ENCODE peak calls at places on chromosomes 7 and 10, in ten cellular contexts. W is choroid plexus epithelial cell, O is PC-3, D is brain microvascular endothelial cell, J is tibial artery, E is body of pancreas, Z is MM.1S, I is epithelial cell of proximal tubule, C is tibial nerve, T is pancreas. L is an unnamed sample.

GRCh38 chr7:84674236-84674913 is 479.8 kb upstream of the SEMA3A start:
- DNase-seq in W (peak), O (no peak), D (no peak), J (no peak), E (no peak), Z (no peak), I (peak), C (no peak), T (no peak), L (no peak)

GRCh38 chr10:19937989-19938388 is 121.8 kb downstream of the PLXDC2 start:
- DNase-seq in W (no peak), O (no peak), D (no peak), J (no peak), E (no peak), Z (no peak), I (no peak), C (no peak), T (no peak), L (no peak)

GRCh38 chr7:142469653-142470335 is 211.9 kb upstream of the PRSS58 start:
- DNase-seq in W (no peak), O (no peak), D (no peak), J (no peak), E (no peak), Z (no peak), I (no peak), C (no peak), T (no peak), L (no peak)

GRCh38 chr7:127628445-127628844 is 10.5 kb upstream of the PAX4 start:
- DNase-seq in W (no peak), O (no peak), D (no peak), J (no peak), E (no peak), Z (no peak), I (no peak), C (no peak), T (no peak), L (no peak)

GRCh38 chr7:107951896-107952295 is 51.1 kb downstream of the LAMB1 start:
- DNase-seq in W (no peak), O (peak), D (no peak), J (no peak), E (peak), Z (no peak), I (no peak), C (no peak), T (peak), L (no peak)

GRCh38 chr7:89780291-89780690 is 374.0 kb upstream of the STEAP1 start:
- DNase-seq in W (no peak), O (no peak), D (no peak), J (no peak), E (no peak), Z (no peak), I (peak), C (no peak), T (no peak), L (no peak)

GRCh38 chr10:14953452-14954000 is 370 bp downstream of the DCLRE1C start:
- DNase-seq in W (peak), O (peak), D (peak), J (peak), E (peak), Z (peak), I (no peak), C (peak), T (no peak), L (peak)

GRCh38 chr10:132429281-132430230 is 32.6 kb downstream of the PWWP2B start:
- DNase-seq in W (no peak), O (no peak), D (no peak), J (no peak), E (no peak), Z (no peak), I (no peak), C (no peak), T (peak), L (no peak)

GRCh38 chr7:5414876-5415275 is 8.8 kb downstream of the TNRC18 start:
- DNase-seq in W (no peak), O (no peak), D (no peak), J (no peak), E (no peak), Z (no peak), I (no peak), C (no peak), T (no peak), L (no peak)

GRCh38 chr10:44853148-44853734 is 57.9 kb upstream of the TMEM72 start:
- DNase-seq in W (peak), O (peak), D (no peak), J (no peak), E (no peak), Z (peak), I (no peak), C (no peak), T (peak), L (peak)

GRCh38 chr10:82252081-82252480 is 377.1 kb downstream of the NRG3 start:
- DNase-seq in W (peak), O (no peak), D (no peak), J (no peak), E (no peak), Z (no peak), I (no peak), C (no peak), T (no peak), L (no peak)

GRCh38 chr7:101575168-101575567 is 53.9 kb downstream of the MYL10 start:
- DNase-seq in W (no peak), O (no peak), D (no peak), J (no peak), E (no peak), Z (no peak), I (no peak), C (no peak), T (no peak), L (no peak)

GRCh38 chr7:99782012-99782953 is 1.7 kb downstream of the CYP3A4 start:
- DNase-seq in W (no peak), O (peak), D (no peak), J (no peak), E (no peak), Z (no peak), I (no peak), C (no peak), T (no peak), L (no peak)

GRCh38 chr10:132595850-132596249 is 58.3 kb downstream of the INPP5A start:
- DNase-seq in W (peak), O (no peak), D (no peak), J (no peak), E (no peak), Z (no peak), I (no peak), C (no peak), T (no peak), L (peak)

GRCh38 chr10:125057158-125058001 is 103.0 kb downstream of the CTBP2 start:
- DNase-seq in W (peak), O (no peak), D (peak), J (peak), E (no peak), Z (peak), I (no peak), C (peak), T (no peak), L (peak)

GRCh38 chr7:11607676-11608075 is 224.3 kb downstream of the THSD7A start:
- DNase-seq in W (peak), O (no peak), D (no peak), J (no peak), E (no peak), Z (no peak), I (no peak), C (no peak), T (peak), L (no peak)

GRCh38 chr10:132859084-132859855 is 73.3 kb upstream of the NKX6-2 start:
- DNase-seq in W (no peak), O (no peak), D (no peak), J (peak), E (peak), Z (no peak), I (no peak), C (no peak), T (no peak), L (no peak)

GRCh38 chr10:102335184-102335583 is 60.3 kb upstream of the NFKB2 start:
- DNase-seq in W (peak), O (no peak), D (no peak), J (peak), E (peak), Z (no peak), I (no peak), C (no peak), T (peak), L (no peak)

GRCh38 chr10:125451319-125451718 is 231.6 kb downstream of the TEX36 start:
- DNase-seq in W (no peak), O (no peak), D (no peak), J (no peak), E (no peak), Z (no peak), I (no peak), C (no peak), T (no peak), L (no peak)

DNA sequence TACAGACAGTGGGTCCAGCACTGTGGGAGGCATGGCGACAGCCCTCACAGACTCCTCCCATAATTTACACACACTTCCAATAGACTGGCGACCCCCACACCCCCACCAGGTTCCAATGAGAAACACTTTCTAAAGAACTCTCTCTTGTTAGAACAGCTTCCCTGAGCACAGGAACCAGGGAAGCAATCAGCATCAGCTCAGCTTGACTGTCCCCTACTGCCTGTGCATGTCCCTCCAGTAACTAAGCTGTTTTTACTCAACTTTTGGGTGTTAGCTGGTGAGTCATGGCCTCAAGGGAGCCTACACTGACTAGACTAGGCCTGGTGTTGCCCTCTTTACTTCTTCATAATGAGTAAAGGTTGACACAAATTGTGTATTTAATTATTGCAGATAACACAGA is 32.6 kb upstream of the HERPUD2 start:
- DNase-seq in W (peak), O (no peak), D (peak), J (no peak), E (no peak), Z (no peak), I (no peak), C (no peak), T (no peak), L (no peak)
- TF ChIP-seq CTCF in W (no peak), O (no peak), D (no peak), J (no peak), E (no peak), Z (no peak), I (no peak), C (no peak), T (no peak), L (no peak)

GRCh38 chr7:27242580-27243339 is at the start of gene EVX1:
- DNase-seq in W (no peak), O (no peak), D (no peak), J (no peak), E (no peak), Z (no peak), I (no peak), C (no peak), T (no peak), L (no peak)
- H3K4me3 ChIP-seq in W (no peak), O (peak), D (no peak), J (peak), E (no peak), Z (no peak), I (no peak), C (peak), T (no peak), L (no peak)

GRCh38 chr7:74183653-74184450 is 9.7 kb downstream of the EIF4H start:
- DNase-seq in W (no peak), O (peak), D (no peak), J (no peak), E (no peak), Z (no peak), I (no peak), C (no peak), T (no peak), L (no peak)
- TF ChIP-seq CTCF in W (peak), O (peak), D (peak), J (no peak), E (no peak), Z (peak), I (peak), C (no peak), T (no peak), L (peak)

GRCh38 chr7:152709307-152710133 is 33.6 kb upstream of the XRCC2 start:
- DNase-seq in W (no peak), O (peak), D (no peak), J (no peak), E (no peak), Z (no peak), I (no peak), C (no peak), T (no peak), L (no peak)

GRCh38 chr7:152711444-152711944 is 35.6 kb upstream of the XRCC2 start:
- DNase-seq in W (no peak), O (peak), D (no peak), J (no peak), E (no peak), Z (no peak), I (no peak), C (no peak), T (no peak), L (no peak)

GRCh38 chr7:152704796-152705384 is 28.9 kb upstream of the XRCC2 start:
- DNase-seq in W (no peak), O (no peak), D (no peak), J (no peak), E (no peak), Z (no peak), I (no peak), C (no peak), T (no peak), L (no peak)

GRCh38 chr7:152710134-152710404 is 34.1 kb upstream of the XRCC2 start:
- DNase-seq in W (no peak), O (no peak), D (no peak), J (no peak), E (no peak), Z (no peak), I (no peak), C (no peak), T (no peak), L (no peak)

DNA sequence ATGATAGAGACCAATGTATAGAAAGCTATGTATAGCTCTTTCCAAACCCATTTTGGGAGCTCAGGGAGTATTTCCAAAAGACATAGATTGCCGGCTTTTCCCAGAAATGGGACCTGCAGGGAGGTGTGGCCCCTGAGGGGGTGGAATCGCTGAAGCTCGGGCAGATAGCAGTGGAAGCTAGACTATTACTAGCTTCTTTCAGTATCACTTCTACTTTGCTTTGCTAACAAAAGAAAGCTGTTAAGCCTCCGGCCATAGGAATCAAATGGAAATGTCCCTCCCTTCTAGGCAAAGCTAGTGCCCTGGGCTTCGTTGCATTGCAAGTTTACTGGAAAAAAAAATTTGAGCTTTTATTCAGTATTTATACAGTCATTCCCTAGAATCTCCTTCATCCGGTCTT is 30.5 kb upstream of the XRCC2 start:
- DNase-seq in W (no peak), O (no peak), D (no peak), J (no peak), E (no peak), Z (peak), I (no peak), C (no peak), T (no peak), L (no peak)
- H3K4me3 ChIP-seq in W (peak), O (no peak), D (no peak), J (no peak), E (no peak), Z (peak), I (peak), C (no peak), T (no peak), L (no peak)

DNA sequence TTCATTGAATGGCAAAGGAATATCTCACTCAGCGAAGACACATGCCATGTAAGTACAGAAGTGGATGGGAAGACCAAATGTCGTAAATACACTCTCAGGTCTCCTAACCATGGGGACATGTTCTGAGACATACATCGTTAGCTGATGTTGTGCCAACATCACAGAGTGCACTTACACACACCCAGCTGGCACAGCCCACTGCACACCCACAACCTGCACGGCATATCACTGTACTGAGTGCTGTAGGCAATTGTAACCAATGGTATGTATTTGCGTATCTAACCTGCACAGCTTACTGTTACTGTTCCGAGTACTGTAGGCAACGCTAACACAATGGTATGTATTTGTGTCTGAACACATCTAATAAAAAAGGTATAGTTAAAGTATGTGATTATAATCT is 550.4 kb downstream of the PTPRN2 start:
- DNase-seq in W (no peak), O (no peak), D (no peak), J (no peak), E (no peak), Z (no peak), I (no peak), C (no peak), T (no peak), L (no peak)
- TF ChIP-seq CTCF in W (no peak), O (no peak), D (no peak), J (no peak), E (no peak), Z (no peak), I (no peak), C (no peak), T (no peak), L (no peak)

GRCh38 chr7:105688617-105689016 is 107.3 kb upstream of the EFCAB10 start:
- DNase-seq in W (no peak), O (no peak), D (no peak), J (no peak), E (no peak), Z (no peak), I (no peak), C (no peak), T (no peak), L (no peak)
- H3K4me3 ChIP-seq in W (no peak), O (no peak), D (no peak), J (no peak), E (no peak), Z (no peak), I (no peak), C (no peak), T (no peak), L (no peak)

GRCh38 chr7:32072397-32072796 is 2.2 kb upstream of the PDE1C start:
- DNase-seq in W (no peak), O (no peak), D (no peak), J (no peak), E (no peak), Z (no peak), I (no peak), C (no peak), T (no peak), L (no peak)
- TF ChIP-seq CTCF in W (no peak), O (peak), D (peak), J (no peak), E (no peak), Z (no peak), I (no peak), C (no peak), T (no peak), L (peak)

GRCh38 chr7:150381785-150382122 is 2.6 kb downstream of the ZNF775 start:
- DNase-seq in W (no peak), O (no peak), D (no peak), J (no peak), E (no peak), Z (no peak), I (no peak), C (no peak), T (no peak), L (no peak)

GRCh38 chr7:150381096-150381495 is 2.0 kb downstream of the ZNF775 start:
- DNase-seq in W (no peak), O (no peak), D (no peak), J (no peak), E (no peak), Z (no peak), I (no peak), C (no peak), T (no peak), L (no peak)

GRCh38 chr7:150383710-150384397 is 4.7 kb downstream of the ZNF775 start:
- DNase-seq in W (no peak), O (no peak), D (no peak), J (no peak), E (no peak), Z (peak), I (no peak), C (peak), T (no peak), L (no peak)

GRCh38 chr7:150382123-150382843 is 3.2 kb downstream of the ZNF775 start:
- DNase-seq in W (no peak), O (no peak), D (no peak), J (no peak), E (no peak), Z (peak), I (no peak), C (no peak), T (no peak), L (no peak)

GRCh38 chr7:150382844-150383225 is 3.7 kb downstream of the ZNF775 start:
- DNase-seq in W (no peak), O (no peak), D (no peak), J (no peak), E (no peak), Z (peak), I (no peak), C (no peak), T (no peak), L (no peak)
- H3K4me3 ChIP-seq in W (no peak), O (no peak), D (no peak), J (no peak), E (no peak), Z (peak), I (no peak), C (no peak), T (no peak), L (no peak)

L was measured in astrocyte of the spinal cord.